ENCODE peak calls at places on chromosomes 1 and 21, in eight cellular contexts. One of them, this sample, is unnamed.

GRCh38 chr1:230825804-230826160 is 42.5 kb downstream of the C1orf198 start:
- DNase-seq in fibroblast of pulmonary artery: no peak
- DNase-seq in transverse colon: no peak
- DNase-seq in HFF-Myc: no peak
- DNase-seq in Caco-2: no peak
- DNase-seq in fibroblast of lung: peak
- DNase-seq in foreskin fibroblast: peak
- DNase-seq in heart right ventricle: no peak
- DNase-seq in this sample: no peak

GRCh38 chr1:151616505-151616849 is 4.6 kb downstream of the SNX27 start:
- DNase-seq in Caco-2: no peak
- DNase-seq in heart right ventricle: no peak
- DNase-seq in transverse colon: no peak
- DNase-seq in fibroblast of pulmonary artery: no peak
- DNase-seq in HFF-Myc: no peak
- DNase-seq in fibroblast of lung: peak
- DNase-seq in foreskin fibroblast: peak
- DNase-seq in this sample: no peak

GRCh38 chr1:203148127-203148526 is 20.6 kb downstream of the ADORA1 start:
- DNase-seq in heart right ventricle: no peak
- DNase-seq in fibroblast of lung: no peak
- DNase-seq in HFF-Myc: no peak
- DNase-seq in transverse colon: no peak
- DNase-seq in Caco-2: no peak
- DNase-seq in fibroblast of pulmonary artery: no peak
- DNase-seq in foreskin fibroblast: no peak
- DNase-seq in this sample: peak

GRCh38 chr1:51953079-51953478 is 37.4 kb downstream of the RAB3B start:
- DNase-seq in fibroblast of lung: no peak
- DNase-seq in heart right ventricle: no peak
- DNase-seq in foreskin fibroblast: no peak
- DNase-seq in Caco-2: no peak
- DNase-seq in HFF-Myc: no peak
- DNase-seq in transverse colon: no peak
- DNase-seq in fibroblast of pulmonary artery: no peak
- DNase-seq in this sample: no peak

GRCh38 chr1:151511636-151512215 is 539 bp downstream of the CGN start:
- DNase-seq in fibroblast of lung: no peak
- DNase-seq in Caco-2: peak
- DNase-seq in transverse colon: peak
- DNase-seq in fibroblast of pulmonary artery: no peak
- DNase-seq in foreskin fibroblast: peak
- DNase-seq in HFF-Myc: no peak
- DNase-seq in heart right ventricle: peak
- DNase-seq in this sample: no peak

GRCh38 chr1:24725209-24725651 is 20.0 kb upstream of the CLIC4 start:
- DNase-seq in HFF-Myc: no peak
- DNase-seq in foreskin fibroblast: peak
- DNase-seq in fibroblast of lung: no peak
- DNase-seq in Caco-2: no peak
- DNase-seq in transverse colon: no peak
- DNase-seq in heart right ventricle: no peak
- DNase-seq in fibroblast of pulmonary artery: peak
- DNase-seq in this sample: no peak

GRCh38 chr1:21325731-21326387 is 35.6 kb upstream of the ECE1 start:
- DNase-seq in transverse colon: no peak
- DNase-seq in fibroblast of pulmonary artery: no peak
- DNase-seq in fibroblast of lung: no peak
- DNase-seq in HFF-Myc: no peak
- DNase-seq in foreskin fibroblast: no peak
- DNase-seq in heart right ventricle: no peak
- DNase-seq in Caco-2: no peak
- DNase-seq in this sample: no peak

GRCh38 chr1:147452809-147453208 is 88.5 kb upstream of the BCL9 start:
- DNase-seq in HFF-Myc: no peak
- DNase-seq in Caco-2: no peak
- DNase-seq in fibroblast of lung: no peak
- DNase-seq in fibroblast of pulmonary artery: no peak
- DNase-seq in foreskin fibroblast: no peak
- DNase-seq in transverse colon: no peak
- DNase-seq in heart right ventricle: no peak
- DNase-seq in this sample: no peak

GRCh38 chr1:23283660-23284602 is 60.2 kb downstream of the HNRNPR start:
- DNase-seq in foreskin fibroblast: peak
- DNase-seq in transverse colon: no peak
- DNase-seq in fibroblast of pulmonary artery: peak
- DNase-seq in HFF-Myc: no peak
- DNase-seq in Caco-2: no peak
- DNase-seq in fibroblast of lung: peak
- DNase-seq in heart right ventricle: no peak
- DNase-seq in this sample: no peak

GRCh38 chr1:180206581-180206980 is 23.5 kb upstream of the LHX4 start:
- DNase-seq in fibroblast of pulmonary artery: no peak
- DNase-seq in fibroblast of lung: no peak
- DNase-seq in Caco-2: no peak
- DNase-seq in heart right ventricle: no peak
- DNase-seq in HFF-Myc: no peak
- DNase-seq in foreskin fibroblast: no peak
- DNase-seq in transverse colon: no peak
- DNase-seq in this sample: no peak

GRCh38 chr1:19814244-19814661 is 830 bp downstream of the RNF186 start:
- DNase-seq in transverse colon: no peak
- DNase-seq in foreskin fibroblast: no peak
- DNase-seq in heart right ventricle: no peak
- DNase-seq in Caco-2: no peak
- DNase-seq in fibroblast of lung: no peak
- DNase-seq in fibroblast of pulmonary artery: no peak
- DNase-seq in HFF-Myc: no peak
- DNase-seq in this sample: no peak

GRCh38 chr1:112902221-112902620 is 53.8 kb downstream of the SLC16A1 start:
- DNase-seq in heart right ventricle: no peak
- DNase-seq in fibroblast of lung: no peak
- DNase-seq in Caco-2: no peak
- DNase-seq in fibroblast of pulmonary artery: no peak
- DNase-seq in transverse colon: no peak
- DNase-seq in foreskin fibroblast: no peak
- DNase-seq in HFF-Myc: no peak
- DNase-seq in this sample: no peak

GRCh38 chr1:117930173-117930447 is 571 bp downstream of the WDR3 start:
- DNase-seq in heart right ventricle: no peak
- DNase-seq in transverse colon: no peak
- DNase-seq in fibroblast of lung: no peak
- DNase-seq in foreskin fibroblast: no peak
- DNase-seq in HFF-Myc: no peak
- DNase-seq in Caco-2: no peak
- DNase-seq in fibroblast of pulmonary artery: no peak
- DNase-seq in this sample: no peak

GRCh38 chr1:193685986-193686385 is 499.6 kb upstream of the B3GALT2 start:
- DNase-seq in fibroblast of lung: no peak
- DNase-seq in transverse colon: no peak
- DNase-seq in heart right ventricle: no peak
- DNase-seq in HFF-Myc: no peak
- DNase-seq in Caco-2: no peak
- DNase-seq in fibroblast of pulmonary artery: no peak
- DNase-seq in foreskin fibroblast: no peak
- DNase-seq in this sample: no peak

GRCh38 chr1:59815892-59816291 is 1.1 kb downstream of the HOOK1 start:
- DNase-seq in fibroblast of lung: no peak
- DNase-seq in heart right ventricle: no peak
- DNase-seq in transverse colon: no peak
- DNase-seq in Caco-2: no peak
- DNase-seq in HFF-Myc: no peak
- DNase-seq in fibroblast of pulmonary artery: no peak
- DNase-seq in foreskin fibroblast: peak
- DNase-seq in this sample: no peak

GRCh38 chr1:151540982-151541377 is 871 bp downstream of the TUFT1 start:
- DNase-seq in transverse colon: peak
- DNase-seq in Caco-2: no peak
- DNase-seq in HFF-Myc: no peak
- DNase-seq in foreskin fibroblast: no peak
- DNase-seq in fibroblast of pulmonary artery: no peak
- DNase-seq in heart right ventricle: no peak
- DNase-seq in fibroblast of lung: no peak
- DNase-seq in this sample: no peak

GRCh38 chr1:1332031-1332755 is 1.1 kb downstream of the TAS1R3 start:
- DNase-seq in fibroblast of lung: no peak
- DNase-seq in foreskin fibroblast: no peak
- DNase-seq in fibroblast of pulmonary artery: no peak
- DNase-seq in Caco-2: no peak
- DNase-seq in heart right ventricle: no peak
- DNase-seq in transverse colon: no peak
- DNase-seq in HFF-Myc: no peak
- DNase-seq in this sample: no peak

GRCh38 chr1:77126309-77126708 is 92.9 kb downstream of the PIGK start:
- DNase-seq in heart right ventricle: no peak
- DNase-seq in fibroblast of pulmonary artery: peak
- DNase-seq in HFF-Myc: peak
- DNase-seq in fibroblast of lung: peak
- DNase-seq in foreskin fibroblast: peak
- DNase-seq in Caco-2: no peak
- DNase-seq in transverse colon: no peak
- DNase-seq in this sample: peak

GRCh38 chr1:232016636-232017035 is 390.0 kb downstream of the DISC1 start:
- DNase-seq in fibroblast of pulmonary artery: no peak
- DNase-seq in heart right ventricle: no peak
- DNase-seq in HFF-Myc: no peak
- DNase-seq in fibroblast of lung: peak
- DNase-seq in Caco-2: no peak
- DNase-seq in transverse colon: no peak
- DNase-seq in foreskin fibroblast: peak
- DNase-seq in this sample: no peak

GRCh38 chr1:205977348-205978014 is 25.7 kb downstream of the RAB7B start:
- DNase-seq in Caco-2: peak
- DNase-seq in heart right ventricle: peak
- DNase-seq in foreskin fibroblast: peak
- DNase-seq in fibroblast of pulmonary artery: peak
- DNase-seq in HFF-Myc: peak
- DNase-seq in transverse colon: peak
- DNase-seq in fibroblast of lung: peak
- DNase-seq in this sample: no peak

GRCh38 chr1:212077028-212077427 is 41.5 kb downstream of the DTL start:
- DNase-seq in fibroblast of pulmonary artery: no peak
- DNase-seq in transverse colon: no peak
- DNase-seq in fibroblast of lung: no peak
- DNase-seq in Caco-2: no peak
- DNase-seq in foreskin fibroblast: no peak
- DNase-seq in HFF-Myc: no peak
- DNase-seq in heart right ventricle: no peak
- DNase-seq in this sample: no peak

GRCh38 chr21:45050786-45051489 is 23.4 kb upstream of the ADARB1 start:
- DNase-seq in Caco-2: no peak
- DNase-seq in foreskin fibroblast: peak
- DNase-seq in fibroblast of pulmonary artery: peak
- DNase-seq in heart right ventricle: no peak
- DNase-seq in transverse colon: no peak
- DNase-seq in fibroblast of lung: peak
- DNase-seq in HFF-Myc: no peak
- DNase-seq in this sample: no peak

GRCh38 chr1:78275456-78275855 is 215.3 kb upstream of the PTGFR start:
- DNase-seq in HFF-Myc: no peak
- DNase-seq in Caco-2: no peak
- DNase-seq in heart right ventricle: no peak
- DNase-seq in fibroblast of lung: no peak
- DNase-seq in foreskin fibroblast: no peak
- DNase-seq in fibroblast of pulmonary artery: peak
- DNase-seq in transverse colon: no peak
- DNase-seq in this sample: no peak

GRCh38 chr1:109513110-109513702 is 3.7 kb upstream of the AMIGO1 start:
- DNase-seq in foreskin fibroblast: peak
- DNase-seq in fibroblast of lung: no peak
- DNase-seq in heart right ventricle: no peak
- DNase-seq in fibroblast of pulmonary artery: no peak
- DNase-seq in HFF-Myc: no peak
- DNase-seq in transverse colon: no peak
- DNase-seq in Caco-2: no peak
- DNase-seq in this sample: no peak
- H3K4me3 ChIP-seq in foreskin fibroblast: no peak
- H3K4me3 ChIP-seq in fibroblast of lung: no peak
- H3K4me3 ChIP-seq in heart right ventricle: no peak
- H3K4me3 ChIP-seq in fibroblast of pulmonary artery: no peak
- H3K4me3 ChIP-seq in HFF-Myc: no peak
- H3K4me3 ChIP-seq in transverse colon: no peak
- H3K4me3 ChIP-seq in Caco-2: no peak
- H3K4me3 ChIP-seq in this sample: no peak

GRCh38 chr1:4694492-4694891 is 40.1 kb downstream of the AJAP1 start:
- DNase-seq in fibroblast of pulmonary artery: no peak
- DNase-seq in HFF-Myc: no peak
- DNase-seq in transverse colon: no peak
- DNase-seq in Caco-2: no peak
- DNase-seq in heart right ventricle: no peak
- DNase-seq in foreskin fibroblast: no peak
- DNase-seq in fibroblast of lung: no peak
- DNase-seq in this sample: no peak
- TF ChIP-seq CTCF in fibroblast of pulmonary artery: no peak
- TF ChIP-seq CTCF in HFF-Myc: no peak
- TF ChIP-seq CTCF in transverse colon: no peak
- TF ChIP-seq CTCF in Caco-2: no peak
- TF ChIP-seq CTCF in heart right ventricle: no peak
- TF ChIP-seq CTCF in foreskin fibroblast: no peak
- TF ChIP-seq CTCF in fibroblast of lung: no peak
- TF ChIP-seq CTCF in this sample: peak

GRCh38 chr1:44212355-44213221 is 683 bp upstream of the DMAP1 start:
- DNase-seq in fibroblast of lung: no peak
- DNase-seq in transverse colon: no peak
- DNase-seq in HFF-Myc: no peak
- DNase-seq in heart right ventricle: no peak
- DNase-seq in Caco-2: no peak
- DNase-seq in fibroblast of pulmonary artery: no peak
- DNase-seq in foreskin fibroblast: no peak
- DNase-seq in this sample: no peak
- H3K4me3 ChIP-seq in fibroblast of lung: peak
- H3K4me3 ChIP-seq in transverse colon: peak
- H3K4me3 ChIP-seq in HFF-Myc: peak
- H3K4me3 ChIP-seq in heart right ventricle: peak
- H3K4me3 ChIP-seq in Caco-2: peak
- H3K4me3 ChIP-seq in fibroblast of pulmonary artery: peak
- H3K4me3 ChIP-seq in foreskin fibroblast: peak
- H3K4me3 ChIP-seq in this sample: peak

DNA sequence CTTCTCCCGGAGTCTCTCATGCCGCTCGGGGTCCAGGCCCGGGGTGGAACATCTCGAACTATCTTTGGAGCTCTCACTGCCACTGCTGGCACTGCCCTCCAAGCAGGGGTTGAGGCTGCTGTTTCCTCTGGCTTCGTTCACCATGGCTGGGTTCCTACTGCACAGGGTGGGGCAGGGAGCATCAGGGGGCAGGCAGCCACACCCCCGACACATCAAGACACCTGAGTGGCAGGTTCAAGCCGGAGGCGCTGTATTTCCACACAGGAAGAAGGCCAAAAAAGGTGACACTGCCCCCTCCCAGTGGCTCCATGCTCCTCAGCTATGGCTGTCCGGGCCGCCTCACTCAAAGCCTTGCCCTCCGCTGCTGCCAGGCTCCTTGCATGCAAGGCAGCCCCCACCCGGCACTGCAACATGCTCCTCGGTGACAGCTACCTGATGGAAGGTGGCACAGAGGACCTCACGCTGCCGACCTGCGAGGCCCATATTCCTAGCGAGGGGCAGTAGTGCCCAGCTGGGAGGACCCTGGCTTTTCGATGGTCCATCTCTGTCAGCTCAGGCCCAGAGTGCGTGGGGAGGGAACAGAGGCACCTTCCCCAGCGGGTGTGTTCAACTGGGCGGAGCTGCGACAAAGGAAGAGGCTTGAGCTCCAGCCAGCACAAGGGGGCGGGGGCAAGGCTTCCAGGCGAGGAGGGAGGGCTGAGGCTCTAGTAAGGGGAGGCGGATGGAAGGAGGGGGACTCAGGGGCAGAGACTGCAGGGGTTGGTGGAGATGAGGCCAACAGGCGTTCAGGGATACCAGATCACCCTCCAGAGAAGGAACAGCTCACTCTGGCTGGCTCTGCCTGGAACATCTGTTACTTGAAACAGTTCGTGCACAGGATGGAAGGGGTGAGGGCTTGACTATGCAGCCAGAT is 2.5 kb downstream of the MTHFR start:
- DNase-seq in Caco-2: peak
- DNase-seq in foreskin fibroblast: peak
- DNase-seq in transverse colon: peak
- DNase-seq in fibroblast of lung: peak
- DNase-seq in fibroblast of pulmonary artery: peak
- DNase-seq in heart right ventricle: peak
- DNase-seq in HFF-Myc: peak
- DNase-seq in this sample: no peak
- TF ChIP-seq CTCF in Caco-2: no peak
- TF ChIP-seq CTCF in foreskin fibroblast: no peak
- TF ChIP-seq CTCF in transverse colon: no peak
- TF ChIP-seq CTCF in fibroblast of lung: no peak
- TF ChIP-seq CTCF in fibroblast of pulmonary artery: no peak
- TF ChIP-seq CTCF in heart right ventricle: no peak
- TF ChIP-seq CTCF in HFF-Myc: no peak
- TF ChIP-seq CTCF in this sample: no peak

This sample was measured in LNCaP clone FGC.